ENCODE peak calls at places on chromosome 6, in six cellular contexts. Z is adipocyte; M is spleen; B is CD8-positive, alpha-beta memory T cell; E is tibial nerve; V is mammary epithelial cell. N is an unnamed sample.

GRCh38 chr6:43973351-43973750 is 153.9 kb downstream of the MRPL14 start:
- DNase-seq in Z (no peak), M (no peak), B (no peak), E (no peak), V (peak; percentile 50), N (no peak)

GRCh38 chr6:12403201-12403826 is 113.2 kb downstream of the EDN1 start:
- DNase-seq in Z (peak; percentile 56), M (no peak), B (no peak), E (no peak), V (peak; percentile 56), N (peak; percentile 89)

GRCh38 chr6:28747631-28748157 is 176.1 kb downstream of the TRIM27 start:
- DNase-seq in Z (peak; percentile 71), M (no peak), B (no peak), E (no peak), V (peak; percentile 92), N (peak; percentile 92)

GRCh38 chr6:68967549-68968300 is 332.6 kb downstream of the ADGRB3 start:
- DNase-seq in Z (peak; percentile 79), M (no peak), B (peak; percentile 1), E (peak; percentile 81), V (peak; percentile 17), N (peak; percentile 24)

GRCh38 chr6:137846772-137847313 is 20.2 kb upstream of the TNFAIP3 start:
- DNase-seq in Z (no peak), M (peak; percentile 85), B (no peak), E (peak; percentile 21), V (no peak), N (no peak)

GRCh38 chr6:35165630-35166071 is 24.5 kb upstream of the TCP11 start:
- DNase-seq in Z (no peak), M (no peak), B (no peak), E (no peak), V (peak; percentile 66), N (peak; percentile 55)

GRCh38 chr6:127117979-127118504 is 429 bp upstream of the RSPO3 start:
- DNase-seq in Z (peak; percentile 58), M (no peak), B (no peak), E (no peak), V (no peak), N (peak; percentile 12)

GRCh38 chr6:140138311-140138994 is 764.0 kb upstream of the CITED2 start:
- DNase-seq in Z (no peak), M (no peak), B (no peak), E (no peak), V (peak; percentile 1), N (no peak)

GRCh38 chr6:14728396-14729024 is 517.4 kb upstream of the JARID2 start:
- DNase-seq in Z (peak; percentile 54), M (peak; percentile 81), B (no peak), E (peak; percentile 53), V (peak; percentile 29), N (peak; percentile 75)

GRCh38 chr6:12148317-12148801 is 136.2 kb downstream of the HIVEP1 start:
- DNase-seq in Z (peak; percentile 60), M (no peak), B (no peak), E (no peak), V (peak; percentile 56), N (no peak)

DNA sequence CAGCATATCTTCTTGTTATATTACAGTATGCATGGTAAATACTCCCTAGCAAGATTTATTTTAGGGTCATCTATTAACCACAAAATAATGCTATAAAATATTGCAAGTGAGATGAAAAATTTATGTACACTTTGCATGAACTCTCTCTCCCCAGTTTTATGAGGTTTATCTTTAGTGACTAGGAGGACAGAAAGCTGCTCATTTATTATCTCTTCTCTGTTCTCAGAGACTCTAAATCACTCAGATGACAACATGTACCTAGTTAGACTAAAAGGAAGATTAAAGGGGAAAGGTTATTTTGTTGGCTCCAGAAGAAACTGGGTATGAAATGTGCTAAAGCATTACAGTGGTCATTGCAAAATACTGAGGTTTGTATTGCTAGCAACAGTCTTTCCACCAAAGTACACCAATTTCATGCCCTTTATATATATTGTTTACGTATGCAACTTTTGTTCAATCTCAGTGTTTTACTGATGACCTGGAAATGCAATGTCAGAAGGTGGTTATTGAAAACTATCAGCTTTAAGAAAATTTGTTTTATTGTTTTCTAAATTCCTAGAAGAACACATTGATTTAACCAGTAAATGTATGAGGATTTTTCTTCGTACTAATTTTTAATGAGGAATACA is 11.8 kb downstream of the RFX6 start:
- DNase-seq in Z (no peak), M (no peak), B (no peak), E (no peak), V (no peak), N (no peak)
- H3K4me3 ChIP-seq in Z (no peak overlapping the region), M (no peak overlapping the region), B (no peak overlapping the region), E (no peak overlapping the region), V (no peak overlapping the region), N (no peak overlapping the region)

GRCh38 chr6:93806409-93807270 is 387.3 kb upstream of the EPHA7 start:
- DNase-seq in Z (no peak), M (no peak), B (no peak), E (no peak), V (no peak), N (no peak)
- H3K27me3 ChIP-seq in Z (no peaks in the 10 kb centered on the region), M (no peaks in the 10 kb centered on the region), B (no peaks in the 10 kb centered on the region), E (no peaks in the 10 kb centered on the region), V (no peaks in the 10 kb centered on the region), N (no peaks in the 10 kb centered on the region)

DNA sequence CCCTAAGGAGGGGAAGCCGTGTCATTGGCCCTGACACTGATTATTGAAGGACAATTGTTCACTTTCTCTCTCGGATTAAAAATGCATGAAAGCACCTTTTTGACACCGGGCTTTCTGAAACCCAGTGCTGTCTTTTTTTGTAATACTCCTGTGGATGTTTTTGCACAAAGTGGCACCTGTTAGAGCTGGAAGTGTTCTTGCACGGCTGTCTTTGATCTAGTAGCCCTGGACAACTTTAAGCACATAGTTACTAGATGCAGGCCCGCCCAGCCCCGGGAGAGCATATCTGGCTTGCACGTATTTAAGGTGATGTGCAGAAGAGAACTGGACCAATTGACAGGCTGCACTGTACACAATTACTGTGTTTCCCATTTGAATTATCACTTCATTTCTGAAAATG is 72.6 kb downstream of the ARID1B start:
- DNase-seq in Z (no peak), M (no peak), B (no peak), E (no peak), V (no peak), N (no peak)
- H3K4me3 ChIP-seq in Z (no peak overlapping the region), M (no peak overlapping the region), B (no peak overlapping the region), E (no peak overlapping the region), V (no peak overlapping the region), N (no peak overlapping the region)

GRCh38 chr6:6622557-6622956 is 34.0 kb downstream of the LY86 start:
- DNase-seq in Z (no peak), M (no peak), B (no peak), E (no peak), V (no peak), N (no peak)
- H3K27me3 ChIP-seq in Z (peaks cover 15% of the 10 kb centered on the region), M (no peaks in the 10 kb centered on the region), B (no peaks in the 10 kb centered on the region), E (no peaks in the 10 kb centered on the region), V (no peaks in the 10 kb centered on the region), N (no peaks in the 10 kb centered on the region)

DNA sequence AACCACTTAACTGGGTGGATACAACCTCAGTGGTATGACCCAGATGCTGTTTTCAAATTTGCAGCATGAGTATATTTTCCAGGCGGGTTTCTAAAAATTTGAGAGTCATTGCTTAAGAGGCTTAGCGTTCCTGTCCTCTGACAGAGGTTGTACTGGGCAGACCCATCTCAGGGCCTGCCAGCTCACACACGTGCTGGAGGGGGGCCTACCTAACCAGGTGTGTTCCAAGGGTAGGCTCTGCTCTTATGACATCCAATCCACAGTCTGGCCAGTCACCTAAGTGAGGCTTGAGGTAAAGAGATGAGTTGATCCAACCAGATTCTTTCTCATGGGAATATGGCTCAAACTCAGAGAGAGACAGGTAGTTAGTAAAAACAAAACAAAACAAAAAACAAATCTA is 1.3 kb downstream of the LYRM4 start:
- DNase-seq in Z (no peak), M (no peak), B (no peak), E (no peak), V (peak; percentile 70), N (no peak)
- H3K4me3 ChIP-seq in Z (peak overlapping the region; percentile 94), M (no peak overlapping the region), B (peak overlapping the region; percentile 81), E (no peak overlapping the region), V (peak overlapping the region; percentile 77), N (peak overlapping the region; percentile 72)

DNA sequence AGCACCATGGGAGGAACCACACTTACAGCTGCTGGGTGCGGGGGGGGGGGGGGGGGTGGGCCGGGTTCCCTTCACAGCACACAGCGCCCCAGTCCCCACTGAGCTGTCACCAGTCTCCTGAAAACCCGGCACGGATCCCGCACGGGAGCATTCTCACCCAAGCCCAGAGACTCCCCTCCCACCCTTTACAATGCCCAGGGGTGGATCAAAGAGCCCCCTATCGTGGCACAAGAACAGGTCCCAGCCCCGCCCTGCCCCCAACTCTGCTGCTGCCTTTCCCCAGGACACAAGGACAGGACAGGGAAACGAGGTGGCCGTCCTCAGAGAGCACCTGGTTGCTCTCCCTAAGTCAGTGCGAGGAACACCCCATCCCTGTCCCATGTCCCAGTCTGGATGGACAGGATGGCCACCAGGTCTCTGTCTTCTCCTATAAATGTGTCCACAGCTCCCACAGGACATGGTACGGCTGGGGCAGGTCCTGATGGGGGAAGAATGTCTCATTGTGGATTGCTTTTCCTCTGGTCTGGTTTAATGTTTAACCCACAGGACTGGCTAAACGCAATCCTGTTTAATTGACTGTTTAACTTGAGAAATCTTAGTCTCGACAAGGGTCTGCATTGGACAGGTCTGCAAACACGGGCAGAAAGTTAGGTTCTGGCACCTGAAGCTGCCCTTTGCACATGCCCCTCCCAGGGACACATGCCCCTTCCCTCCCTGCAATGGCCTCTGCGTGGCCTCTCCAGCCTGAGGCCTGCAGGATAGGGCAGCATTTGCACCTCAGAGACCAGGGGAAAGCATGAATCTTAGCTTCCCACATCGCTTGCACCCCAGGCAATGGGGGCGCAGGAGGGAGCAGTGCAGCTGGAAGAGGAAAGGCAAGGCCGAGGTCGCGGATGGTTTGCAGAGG is 45.3 kb downstream of the DACT2 start:
- DNase-seq in Z (no peak), M (no peak), B (no peak), E (no peak), V (no peak), N (no peak)
- H3K27me3 ChIP-seq in Z (peaks cover 41% of the 10 kb centered on the region), M (peaks cover 49% of the 10 kb centered on the region), B (no peaks in the 10 kb centered on the region), E (peaks cover 7% of the 10 kb centered on the region), V (no peaks in the 10 kb centered on the region), N (no peaks in the 10 kb centered on the region)

DNA sequence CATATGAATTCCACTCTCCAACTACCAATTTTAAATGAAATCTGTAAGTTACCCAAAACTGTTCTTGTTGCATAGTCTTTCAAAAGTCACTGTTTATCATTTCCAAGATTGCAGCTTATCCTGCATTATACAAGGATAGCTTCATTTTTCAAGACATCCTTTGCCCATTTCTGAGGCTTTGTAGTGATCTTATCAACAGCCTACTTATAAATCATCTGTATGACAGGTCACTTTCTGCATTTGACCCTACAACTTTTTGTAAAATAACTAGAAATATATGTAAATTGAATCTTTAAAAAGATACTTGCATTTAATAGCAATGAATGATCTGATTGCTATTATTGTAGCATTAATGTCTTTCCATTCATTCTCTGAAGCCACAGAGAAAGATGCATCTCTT is 521.1 kb downstream of the UTRN start:
- DNase-seq in Z (no peak), M (no peak), B (no peak), E (no peak), V (no peak), N (no peak)
- H3K4me3 ChIP-seq in Z (no peak overlapping the region), M (no peak overlapping the region), B (no peak overlapping the region), E (no peak overlapping the region), V (no peak overlapping the region), N (no peak overlapping the region)

DNA sequence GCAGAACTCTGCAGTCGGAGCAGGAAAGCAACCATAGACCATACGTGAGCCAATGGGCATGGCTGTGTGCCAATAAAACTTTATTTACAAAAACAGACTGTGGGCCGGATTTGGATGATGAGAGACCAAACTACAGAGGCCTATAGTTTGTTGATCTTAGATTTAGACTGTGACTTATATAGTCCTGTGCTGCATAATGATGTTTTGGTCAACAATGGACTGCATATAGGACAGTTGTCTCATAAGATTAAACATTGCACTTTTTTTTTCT is 70.9 kb upstream of the SLC22A23 start:
- DNase-seq in Z (no peak), M (no peak), B (no peak), E (no peak), V (no peak), N (no peak)
- H3K27me3 ChIP-seq in Z (peaks cover 4% of the 10 kb centered on the region), M (no peaks in the 10 kb centered on the region), B (no peaks in the 10 kb centered on the region), E (no peaks in the 10 kb centered on the region), V (no peaks in the 10 kb centered on the region), N (no peaks in the 10 kb centered on the region)

N was measured in MG63.